ENCODE peak calls at places on chromosomes 12 and 14, in five cellular contexts. One of them, this sample, is unnamed.

GRCh38 chr12:100267603-100268281 is 765 bp downstream of the SCYL2 start:
- DNase-seq in K562: peak; percentile 12
- DNase-seq in SK-N-SH: no peak
- DNase-seq in HepG2: peak; percentile 12
- DNase-seq in GM12878: no peak
- DNase-seq in this sample: no peak

GRCh38 chr12:118874698-118875548 is 106.4 kb upstream of the SRRM4 start:
- DNase-seq in K562: no peak
- DNase-seq in SK-N-SH: no peak
- DNase-seq in HepG2: no peak
- DNase-seq in GM12878: no peak
- DNase-seq in this sample: no peak

GRCh38 chr12:24455811-24456210 is 493.1 kb downstream of the BCAT1 start:
- DNase-seq in K562: no peak
- DNase-seq in SK-N-SH: no peak
- DNase-seq in HepG2: no peak
- DNase-seq in GM12878: no peak
- DNase-seq in this sample: no peak

GRCh38 chr14:97306133-97306784 is 509.1 kb downstream of the VRK1 start:
- DNase-seq in K562: no peak
- DNase-seq in SK-N-SH: no peak
- DNase-seq in HepG2: no peak
- DNase-seq in GM12878: peak; percentile 42
- DNase-seq in this sample: no peak

GRCh38 chr12:86621957-86622356 is 365.8 kb upstream of the MGAT4C start:
- DNase-seq in K562: no peak
- DNase-seq in SK-N-SH: no peak
- DNase-seq in HepG2: no peak
- DNase-seq in GM12878: no peak
- DNase-seq in this sample: no peak

GRCh38 chr12:121990692-121991603 is 30.7 kb upstream of the BCL7A start:
- DNase-seq in K562: no peak
- DNase-seq in SK-N-SH: no peak
- DNase-seq in HepG2: no peak
- DNase-seq in GM12878: peak; percentile 86
- DNase-seq in this sample: no peak

GRCh38 chr12:64404470-64405446 is 566 bp downstream of the XPOT start:
- DNase-seq in K562: peak; percentile 73
- DNase-seq in SK-N-SH: peak; percentile 82
- DNase-seq in HepG2: peak; percentile 71
- DNase-seq in GM12878: no peak
- DNase-seq in this sample: peak; percentile 48

GRCh38 chr12:88267630-88268029 is 125.5 kb downstream of the TMTC3 start:
- DNase-seq in K562: no peak
- DNase-seq in SK-N-SH: no peak
- DNase-seq in HepG2: no peak
- DNase-seq in GM12878: no peak
- DNase-seq in this sample: no peak

GRCh38 chr14:64878775-64879634 is 702 bp downstream of the SPTB start:
- DNase-seq in K562: peak; percentile 18
- DNase-seq in SK-N-SH: peak; percentile 15
- DNase-seq in HepG2: no peak
- DNase-seq in GM12878: no peak
- DNase-seq in this sample: peak; percentile 20

GRCh38 chr12:110564471-110564991 is 18.6 kb downstream of the PPTC7 start:
- DNase-seq in K562: no peak
- DNase-seq in SK-N-SH: no peak
- DNase-seq in HepG2: no peak
- DNase-seq in GM12878: no peak
- DNase-seq in this sample: no peak
- TF ChIP-seq FOXM1 in K562: no peak
- TF ChIP-seq FOXM1 in SK-N-SH: no peak
- TF ChIP-seq FOXM1 in HepG2: no peak
- TF ChIP-seq FOXM1 in GM12878: no peak
- TF ChIP-seq FOXM1 in this sample: no peak

GRCh38 chr12:101604132-101604531 is 9.4 kb downstream of the MYBPC1 start:
- DNase-seq in K562: no peak
- DNase-seq in SK-N-SH: no peak
- DNase-seq in HepG2: peak; percentile 94
- DNase-seq in GM12878: peak; percentile 7
- DNase-seq in this sample: no peak
- TF ChIP-seq FOXM1 in K562: no peak
- TF ChIP-seq FOXM1 in SK-N-SH: no peak
- TF ChIP-seq FOXM1 in HepG2: no peak
- TF ChIP-seq FOXM1 in GM12878: no peak
- TF ChIP-seq FOXM1 in this sample: no peak

DNA sequence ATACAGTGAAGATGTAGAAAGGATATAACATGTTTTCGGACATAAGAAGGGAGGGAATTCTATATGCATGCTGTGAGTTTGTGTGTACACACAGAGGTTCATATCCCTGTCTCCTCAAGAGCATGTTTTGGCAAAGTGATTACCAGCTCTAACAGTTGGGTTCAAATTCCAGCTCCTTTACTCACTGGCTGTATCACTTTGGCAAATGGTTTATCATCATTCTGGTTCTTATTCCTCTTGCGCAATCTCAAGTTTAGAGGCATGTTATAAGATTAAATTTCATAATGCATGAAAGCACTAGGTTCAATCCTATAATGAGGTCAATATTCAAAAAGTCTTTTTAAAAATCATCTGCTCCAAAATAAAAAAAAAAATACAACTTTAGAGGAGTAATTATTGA is 107.7 kb upstream of the LRFN5 start:
- DNase-seq in K562: no peak
- DNase-seq in SK-N-SH: no peak
- DNase-seq in HepG2: no peak
- DNase-seq in GM12878: no peak
- DNase-seq in this sample: no peak
- TF ChIP-seq FOXM1 in K562: no peak
- TF ChIP-seq FOXM1 in SK-N-SH: no peak
- TF ChIP-seq FOXM1 in HepG2: no peak
- TF ChIP-seq FOXM1 in GM12878: no peak
- TF ChIP-seq FOXM1 in this sample: no peak

GRCh38 chr12:111242190-111242589 is 126.7 kb downstream of the PHETA1 start:
- DNase-seq in K562: no peak
- DNase-seq in SK-N-SH: no peak
- DNase-seq in HepG2: no peak
- DNase-seq in GM12878: no peak
- DNase-seq in this sample: no peak
- TF ChIP-seq FOXM1 in K562: no peak
- TF ChIP-seq FOXM1 in SK-N-SH: no peak
- TF ChIP-seq FOXM1 in HepG2: no peak
- TF ChIP-seq FOXM1 in GM12878: no peak
- TF ChIP-seq FOXM1 in this sample: no peak

GRCh38 chr12:92784356-92784755 is 81.6 kb downstream of the PLEKHG7 start:
- DNase-seq in K562: no peak
- DNase-seq in SK-N-SH: no peak
- DNase-seq in HepG2: no peak
- DNase-seq in GM12878: no peak
- DNase-seq in this sample: no peak

GRCh38 chr12:92775416-92775815 is 72.6 kb downstream of the PLEKHG7 start:
- DNase-seq in K562: no peak
- DNase-seq in SK-N-SH: no peak
- DNase-seq in HepG2: no peak
- DNase-seq in GM12878: no peak
- DNase-seq in this sample: no peak

GRCh38 chr12:92779902-92780301 is 77.1 kb downstream of the PLEKHG7 start:
- DNase-seq in K562: no peak
- DNase-seq in SK-N-SH: no peak
- DNase-seq in HepG2: no peak
- DNase-seq in GM12878: no peak
- DNase-seq in this sample: no peak

GRCh38 chr12:92778525-92778924 is 75.7 kb downstream of the PLEKHG7 start:
- DNase-seq in K562: no peak
- DNase-seq in SK-N-SH: no peak
- DNase-seq in HepG2: no peak
- DNase-seq in GM12878: no peak
- DNase-seq in this sample: no peak
- TF ChIP-seq FOXM1 in K562: no peak
- TF ChIP-seq FOXM1 in SK-N-SH: no peak
- TF ChIP-seq FOXM1 in HepG2: no peak
- TF ChIP-seq FOXM1 in GM12878: no peak
- TF ChIP-seq FOXM1 in this sample: no peak

DNA sequence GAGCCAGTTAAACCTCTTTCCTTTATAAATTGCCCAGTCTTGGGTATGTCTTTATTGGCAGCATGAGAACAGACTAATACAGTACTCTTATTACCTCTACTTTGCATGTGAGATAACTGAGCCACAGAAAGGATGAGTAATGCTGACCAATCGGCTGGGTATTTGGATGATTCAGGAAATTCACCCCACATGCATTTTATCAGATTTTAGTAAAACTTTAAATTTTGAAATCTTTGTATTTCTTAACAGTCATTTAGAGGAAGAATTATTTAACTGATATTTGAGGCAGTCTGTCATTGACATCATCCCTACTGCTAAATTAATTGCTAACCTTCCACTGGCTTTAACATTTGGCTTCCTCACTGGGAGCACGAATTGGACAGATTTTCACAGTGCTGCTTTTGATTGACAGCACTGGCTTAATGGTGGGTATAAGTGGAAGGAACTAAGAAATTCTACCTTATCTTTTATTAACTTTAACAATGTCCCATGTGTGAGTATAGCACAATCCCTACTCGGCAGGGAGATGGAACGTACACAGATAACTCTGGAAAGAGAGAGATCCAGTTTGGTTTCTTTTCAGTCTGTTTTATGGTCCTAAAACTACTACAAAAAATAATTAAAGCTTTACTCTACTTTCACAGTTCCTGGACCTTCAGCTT is 261.0 kb downstream of the DACT1 start:
- DNase-seq in K562: no peak
- DNase-seq in SK-N-SH: no peak
- DNase-seq in HepG2: no peak
- DNase-seq in GM12878: no peak
- DNase-seq in this sample: no peak
- TF ChIP-seq FOXM1 in K562: no peak
- TF ChIP-seq FOXM1 in SK-N-SH: peak; percentile 98
- TF ChIP-seq FOXM1 in HepG2: no peak
- TF ChIP-seq FOXM1 in GM12878: no peak
- TF ChIP-seq FOXM1 in this sample: no peak

GRCh38 chr12:16281157-16281556 is 3.7 kb upstream of the SLC15A5 start:
- DNase-seq in K562: no peak
- DNase-seq in SK-N-SH: no peak
- DNase-seq in HepG2: no peak
- DNase-seq in GM12878: no peak
- DNase-seq in this sample: no peak
- TF ChIP-seq FOXM1 in K562: no peak
- TF ChIP-seq FOXM1 in SK-N-SH: no peak
- TF ChIP-seq FOXM1 in HepG2: no peak
- TF ChIP-seq FOXM1 in GM12878: no peak
- TF ChIP-seq FOXM1 in this sample: no peak

DNA sequence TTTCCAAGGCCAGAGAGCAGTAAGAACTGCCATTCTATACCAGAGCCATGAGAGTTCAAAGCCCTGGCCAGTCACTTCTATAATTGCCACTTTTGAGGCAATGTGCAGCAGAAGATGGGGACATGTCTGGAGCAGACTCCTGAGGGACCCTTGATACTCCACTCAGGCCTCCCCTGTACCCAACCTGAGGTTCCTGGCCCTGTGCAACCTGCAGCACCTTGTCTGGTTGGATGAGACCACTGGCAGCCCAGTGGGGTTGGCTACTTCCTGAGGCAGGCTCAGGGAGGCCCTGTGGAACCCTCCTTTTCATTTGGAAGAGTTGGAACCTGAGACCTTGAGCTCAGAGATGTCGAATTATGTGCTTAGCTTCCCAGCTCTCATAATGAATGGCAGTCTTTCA is 54.4 kb downstream of the GALNT16 start:
- DNase-seq in K562: no peak
- DNase-seq in SK-N-SH: no peak
- DNase-seq in HepG2: no peak
- DNase-seq in GM12878: no peak
- DNase-seq in this sample: no peak
- TF ChIP-seq FOXM1 in K562: no peak
- TF ChIP-seq FOXM1 in SK-N-SH: no peak
- TF ChIP-seq FOXM1 in HepG2: no peak
- TF ChIP-seq FOXM1 in GM12878: no peak
- TF ChIP-seq FOXM1 in this sample: no peak

GRCh38 chr14:105993814-105994213 is 467.4 kb downstream of the TMEM121 start:
- DNase-seq in K562: no peak
- DNase-seq in SK-N-SH: no peak
- DNase-seq in HepG2: no peak
- DNase-seq in GM12878: no peak
- DNase-seq in this sample: no peak
- TF ChIP-seq FOXM1 in K562: no peak
- TF ChIP-seq FOXM1 in SK-N-SH: no peak
- TF ChIP-seq FOXM1 in HepG2: no peak
- TF ChIP-seq FOXM1 in GM12878: no peak
- TF ChIP-seq FOXM1 in this sample: no peak